ENCODE peak calls at places on chromosomes 6 and 20, in five cellular contexts. N is NCI-H345, O is fibroblast of the aortic adventitia, Q is fibroblast of lung, V is nephron progenitor cell. E is an unnamed sample.

GRCh38 chr6:71349976-71350615 is 61.5 kb downstream of the OGFRL1 start:
- DNase-seq in N (no peak), O (peak), Q (peak), V (no peak), E (no peak)

GRCh38 chr6:506508-506907 is 115.0 kb downstream of the IRF4 start:
- DNase-seq in N (no peak), O (no peak), Q (no peak), V (no peak), E (no peak)

GRCh38 chr6:127342296-127342945 is 988 bp downstream of the ECHDC1 start:
- DNase-seq in N (peak), O (peak), Q (peak), V (peak), E (no peak)

GRCh38 chr20:49712918-49713778 is 530 bp downstream of the B4GALT5 start:
- DNase-seq in N (peak), O (no peak), Q (no peak), V (no peak), E (peak)

GRCh38 chr6:147177286-147177685 is 26.9 kb upstream of the STXBP5 start:
- DNase-seq in N (no peak), O (peak), Q (no peak), V (no peak), E (no peak)

GRCh38 chr6:134267917-134268361 is 50.0 kb downstream of the SGK1 start:
- DNase-seq in N (peak), O (no peak), Q (no peak), V (peak), E (no peak)

GRCh38 chr6:39791311-39791710 is 865 bp upstream of the DAAM2 start:
- DNase-seq in N (peak), O (no peak), Q (peak), V (no peak), E (no peak)

GRCh38 chr6:1901556-1901955 is 291.8 kb downstream of the FOXC1 start:
- DNase-seq in N (no peak), O (peak), Q (peak), V (no peak), E (no peak)

GRCh38 chr20:4297141-4297826 is 281.9 kb upstream of the RNF24 start:
- DNase-seq in N (no peak), O (peak), Q (peak), V (no peak), E (no peak)

GRCh38 chr6:159074866-159075265 is 30.1 kb upstream of the TAGAP start:
- DNase-seq in N (no peak), O (no peak), Q (no peak), V (no peak), E (no peak)

GRCh38 chr6:131258816-131259476 is 123.7 kb downstream of the AKAP7 start:
- DNase-seq in N (no peak), O (no peak), Q (peak), V (peak), E (no peak)

GRCh38 chr20:33919653-33920052 is 74.1 kb upstream of the RALY start:
- DNase-seq in N (no peak), O (no peak), Q (no peak), V (no peak), E (no peak)

GRCh38 chr6:6399568-6399967 is 79.1 kb upstream of the F13A1 start:
- DNase-seq in N (no peak), O (no peak), Q (no peak), V (no peak), E (no peak)

GRCh38 chr6:9502991-9503761 is 911.7 kb downstream of the TFAP2A start:
- DNase-seq in N (no peak), O (peak), Q (no peak), V (no peak), E (no peak)

GRCh38 chr20:49987868-49988690 is 5.3 kb downstream of the SNAI1 start:
- DNase-seq in N (no peak), O (no peak), Q (no peak), V (no peak), E (no peak)

GRCh38 chr20:62925420-62926228 is 681 bp downstream of the DIDO1 start:
- DNase-seq in N (peak), O (peak), Q (peak), V (peak), E (peak)

GRCh38 chr20:39885975-39886649 is 802.9 kb downstream of the MAFB start:
- DNase-seq in N (peak), O (peak), Q (peak), V (peak), E (no peak)